ENCODE peak calls at places on chromosomes 2 and 18, in seven cellular contexts. I is HepG2, U is stomach, K is tibial nerve, Z is SK-N-SH, R is sigmoid colon, V is ovary. D is an unnamed sample.

GRCh38 chr2:16202643-16203020 is 262.3 kb downstream of the MYCN start:
- DNase-seq in R (no peak), U (no peak), Z (no peak), V (no peak), I (no peak), K (no peak), D (no peak)

GRCh38 chr2:287471-287885 is 413 bp downstream of the ALKAL2 start:
- DNase-seq in U (peak; percentile 45), K (no peak), V (peak; percentile 59), R (no peak), Z (peak; percentile 87), I (no peak), D (peak; percentile 27)

GRCh38 chr2:124542932-124543640 is 518.0 kb downstream of the CNTNAP5 start:
- DNase-seq in K (no peak), R (no peak), Z (no peak), I (no peak), U (no peak), V (no peak), D (no peak)

GRCh38 chr2:61177727-61178549 is 15.9 kb downstream of the C2orf74 start:
- DNase-seq in U (peak; percentile 28), Z (no peak), V (peak; percentile 56), R (no peak), K (no peak), I (peak; percentile 19), D (peak; percentile 35)

GRCh38 chr2:70043252-70043875 is 43.9 kb upstream of the PCBP1 start:
- DNase-seq in I (no peak), U (peak; percentile 35), K (no peak), R (no peak), V (no peak), Z (no peak), D (peak; percentile 14)

GRCh38 chr2:59684101-59684770 is 869.2 kb downstream of the BCL11A start:
- DNase-seq in V (no peak), I (no peak), K (no peak), Z (no peak), R (no peak), U (no peak), D (no peak)

GRCh38 chr18:27413495-27414401 is 228.6 kb upstream of the CHST9 start:
- DNase-seq in Z (no peak), V (peak; percentile 19), I (no peak), K (peak; percentile 17), R (peak; percentile 72), U (no peak), D (no peak)

GRCh38 chr2:157246212-157247067 is 11.1 kb upstream of the GALNT5 start:
- DNase-seq in V (no peak), R (no peak), U (no peak), I (no peak), Z (no peak), K (no peak), D (no peak)

GRCh38 chr2:5164806-5165525 is 527.2 kb upstream of the SOX11 start:
- DNase-seq in U (no peak), I (no peak), R (no peak), Z (no peak), K (no peak), V (no peak), D (no peak)

GRCh38 chr2:226184940-226185575 is 614.6 kb downstream of the IRS1 start:
- DNase-seq in Z (no peak), I (no peak), V (peak; percentile 19), R (no peak), K (no peak), U (no peak), D (no peak)

GRCh38 chr2:158936978-158937377 is 31.5 kb upstream of the TANC1 start:
- DNase-seq in Z (no peak), I (no peak), U (no peak), R (peak; percentile 76), V (no peak), K (no peak), D (no peak)

GRCh38 chr2:43605079-43605655 is 9.3 kb upstream of the THADA start:
- DNase-seq in V (peak; percentile 35), R (no peak), K (no peak), Z (peak; percentile 55), I (peak; percentile 61), U (no peak), D (peak; percentile 14)

GRCh38 chr2:12931211-12931844 is 214.6 kb downstream of the TRIB2 start:
- DNase-seq in V (no peak), R (no peak), U (no peak), K (no peak), Z (peak; percentile 75), I (peak; percentile 3), D (no peak)

GRCh38 chr18:47323158-47323557 is 71.7 kb upstream of the SKOR2 start:
- DNase-seq in R (no peak), Z (no peak), U (no peak), K (no peak), I (no peak), V (no peak), D (no peak)

GRCh38 chr2:162072976-162073775 is 839 bp downstream of the DPP4 start:
- DNase-seq in Z (peak; percentile 10), U (no peak), V (peak; percentile 29), I (no peak), R (peak; percentile 66), K (no peak), D (peak; percentile 14)

GRCh38 chr2:30259071-30259470 is 27.7 kb downstream of the LBH start:
- DNase-seq in I (no peak), K (no peak), U (no peak), V (no peak), R (no peak), Z (no peak), D (no peak)

DNA sequence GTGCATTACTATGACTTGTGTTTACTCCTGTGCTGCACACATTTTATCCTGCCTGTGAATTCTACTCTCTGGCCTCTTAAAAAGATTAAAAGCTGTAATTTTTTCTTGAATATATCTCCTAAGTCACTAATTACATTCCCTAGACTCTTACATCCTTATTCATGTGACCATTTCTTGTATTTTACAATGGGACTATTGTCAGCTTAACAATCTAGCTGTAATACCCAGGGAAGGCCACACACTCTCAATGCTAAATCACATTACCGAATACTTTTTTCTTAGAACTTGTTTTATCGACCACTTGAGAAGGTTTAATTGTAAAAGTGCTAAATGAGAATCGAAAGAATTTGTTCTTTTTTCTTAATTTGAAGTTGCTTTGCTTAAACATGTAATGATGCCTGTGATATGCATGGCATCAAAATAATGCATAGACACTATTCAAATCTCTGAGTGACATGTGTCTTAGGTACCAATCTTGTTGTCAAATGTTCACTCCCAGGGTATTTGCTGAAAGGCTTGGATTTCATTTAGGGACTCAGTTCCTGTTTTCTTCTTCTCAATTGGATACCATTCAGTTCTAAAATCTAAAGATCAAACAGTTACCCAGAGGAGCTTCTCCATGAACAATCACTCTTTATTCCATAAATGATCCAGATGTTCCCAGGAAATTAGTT is 498.5 kb downstream of the DPP10 start:
- DNase-seq in I (no peak), V (no peak), Z (no peak), U (no peak), R (no peak), K (no peak), D (no peak)
- TF ChIP-seq EP300 in I (no peak), V (no peak), Z (no peak), U (no peak), R (no peak), K (no peak), D (no peak)

GRCh38 chr18:13658444-13659204 is 67.7 kb downstream of the FAM210A start:
- DNase-seq in I (no peak), Z (no peak), U (no peak), K (no peak), R (no peak), V (no peak), D (no peak)

GRCh38 chr18:13657974-13658373 is 68.4 kb downstream of the FAM210A start:
- DNase-seq in I (no peak), V (no peak), U (no peak), K (no peak), Z (no peak), R (no peak), D (no peak)

GRCh38 chr18:13661051-13661778 is 65.1 kb downstream of the FAM210A start:
- DNase-seq in Z (no peak), U (no peak), R (no peak), V (no peak), K (no peak), I (no peak), D (no peak)

GRCh38 chr18:13661779-13662271 is 64.5 kb downstream of the FAM210A start:
- DNase-seq in I (no peak), U (no peak), Z (no peak), R (no peak), K (no peak), V (no peak), D (no peak)

GRCh38 chr18:13660510-13660909 is 65.8 kb downstream of the FAM210A start:
- DNase-seq in Z (no peak), I (no peak), V (no peak), K (no peak), R (no peak), U (no peak), D (no peak)
- TF ChIP-seq EP300 in Z (no peak), I (no peak), V (no peak), K (no peak), R (no peak), U (no peak), D (no peak)

GRCh38 chr2:227411320-227411989 is 23.7 kb upstream of the SCYGR1 start:
- DNase-seq in I (no peak), K (no peak), R (no peak), V (no peak), Z (no peak), U (no peak), D (no peak)
- TF ChIP-seq EP300 in I (no peak), K (no peak), R (no peak), V (no peak), Z (no peak), U (no peak), D (no peak)

GRCh38 chr2:215505044-215505786 is 69.3 kb upstream of the FN1 start:
- DNase-seq in R (no peak), K (no peak), V (no peak), U (no peak), I (peak; percentile 90), Z (no peak), D (peak; percentile 18)
- TF ChIP-seq EP300 in R (no peak), K (no peak), V (no peak), U (no peak), I (peak; percentile 47), Z (no peak), D (no peak)

DNA sequence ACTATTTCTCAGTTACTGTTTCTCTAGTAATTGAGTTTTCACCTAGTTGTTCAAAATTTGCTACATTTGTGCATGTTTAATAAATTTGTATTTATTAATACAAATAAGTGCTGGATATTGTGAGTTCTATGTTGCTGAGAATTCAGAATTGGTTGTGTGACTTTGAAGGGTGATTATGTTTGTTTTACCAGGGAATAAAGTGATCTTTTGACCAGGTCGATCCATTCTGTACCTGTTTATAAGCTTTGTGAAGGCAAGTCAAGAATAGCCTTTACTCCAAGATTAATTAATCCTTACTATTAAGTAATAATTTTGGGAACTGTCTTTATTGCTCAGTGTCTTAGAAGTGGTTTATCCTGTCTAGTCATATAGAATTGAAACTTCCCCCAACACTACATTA is 230.0 kb upstream of the GYPC start:
- DNase-seq in K (no peak), V (no peak), Z (no peak), U (no peak), I (no peak), R (no peak), D (no peak)
- TF ChIP-seq EP300 in K (no peak), V (no peak), Z (no peak), U (no peak), I (no peak), R (no peak), D (no peak)

D was measured in transverse colon.